ENCODE peak calls at places on chromosome 10, in five cellular contexts. T, P, X, W and D are unnamed samples.

GRCh38 chr10:126738001-126738400 is 67.5 kb upstream of the C10orf90 start:
- DNase-seq in W (no peak), X (no peak), P (no peak), T (no peak), D (no peak)

GRCh38 chr10:6033954-6034353 is 28.2 kb downstream of the IL2RA start:
- DNase-seq in W (no peak), T (no peak), P (no peak), X (no peak), D (no peak)

GRCh38 chr10:79156334-79157274 is 87.8 kb downstream of the ZMIZ1 start:
- DNase-seq in W (no peak), X (no peak), P (no peak), T (no peak), D (no peak)

GRCh38 chr10:130357951-130358350 is 221.8 kb downstream of the GLRX3 start:
- DNase-seq in X (no peak), T (no peak), W (no peak), P (no peak), D (no peak)

GRCh38 chr10:1127629-1128028 is 71.4 kb downstream of the WDR37 start:
- DNase-seq in W (no peak), T (no peak), X (no peak), P (no peak), D (no peak)

GRCh38 chr10:114043532-114044250 is at the start of gene ADRB1:
- DNase-seq in W (peak; percentile 95), P (peak; percentile 93), X (no peak), T (peak; percentile 88), D (peak; percentile 18)

GRCh38 chr10:60288291-60288690 is 101.4 kb downstream of the ANK3 start:
- DNase-seq in P (no peak), X (no peak), T (no peak), W (no peak), D (no peak)

GRCh38 chr10:73404690-73405089 is 9.2 kb downstream of the ANXA7 start:
- DNase-seq in T (no peak), W (no peak), P (no peak), X (no peak), D (no peak)

GRCh38 chr10:100775346-100775745 is 30.0 kb downstream of the PAX2 start:
- DNase-seq in P (no peak), W (no peak), T (no peak), X (no peak), D (no peak)

GRCh38 chr10:109324721-109325120 is 598.6 kb downstream of the XPNPEP1 start:
- DNase-seq in W (no peak), X (no peak), T (no peak), P (no peak), D (no peak)

GRCh38 chr10:34739915-34740314 is 75.2 kb downstream of the PARD3 start:
- DNase-seq in P (no peak), T (no peak), W (peak; percentile 68), X (no peak), D (no peak)

GRCh38 chr10:53601260-53601875 is 828.8 kb upstream of the MBL2 start:
- DNase-seq in P (no peak), W (no peak), T (peak; percentile 40), X (no peak), D (no peak)

GRCh38 chr10:100899181-100899580 is 13.6 kb upstream of the SLF2 start:
- DNase-seq in X (no peak), W (no peak), P (no peak), T (no peak), D (no peak)

GRCh38 chr10:70940834-70941568 is 52.6 kb upstream of the PCBD1 start:
- DNase-seq in W (no peak), T (no peak), X (no peak), P (peak; percentile 90), D (no peak)

GRCh38 chr10:114437456-114438292 is 33.4 kb upstream of the AFAP1L2 start:
- DNase-seq in P (no peak), W (no peak), X (no peak), T (peak; percentile 41), D (no peak)

DNA sequence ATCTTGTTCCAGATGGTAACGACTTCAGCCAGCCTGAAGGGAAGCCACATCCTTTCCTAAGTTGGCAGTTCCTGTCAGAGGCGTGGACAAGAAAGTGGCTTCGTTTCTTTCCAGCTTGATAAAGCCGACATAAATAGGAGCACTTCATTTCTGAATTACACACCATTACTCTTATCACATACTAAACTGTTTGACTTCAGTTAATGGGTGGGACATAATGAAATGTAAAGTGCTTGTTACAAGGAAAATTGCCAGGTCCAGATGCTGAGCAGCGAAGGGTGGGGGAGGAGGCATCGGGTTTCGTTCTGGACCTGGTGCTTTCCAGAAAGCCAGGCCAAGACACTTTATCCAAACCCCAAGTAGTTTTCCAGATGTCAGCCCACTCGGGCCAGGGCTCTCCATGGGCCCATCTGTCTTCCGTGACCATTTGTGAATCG is 90.0 kb downstream of the TACC2 start:
- DNase-seq in T (no peak), X (no peak), P (no peak), W (no peak), D (no peak)
- H3K27ac ChIP-seq in T (no peak overlapping the region), X (no peak overlapping the region), P (no peak overlapping the region), W (no peak overlapping the region), D (no peak overlapping the region)

DNA sequence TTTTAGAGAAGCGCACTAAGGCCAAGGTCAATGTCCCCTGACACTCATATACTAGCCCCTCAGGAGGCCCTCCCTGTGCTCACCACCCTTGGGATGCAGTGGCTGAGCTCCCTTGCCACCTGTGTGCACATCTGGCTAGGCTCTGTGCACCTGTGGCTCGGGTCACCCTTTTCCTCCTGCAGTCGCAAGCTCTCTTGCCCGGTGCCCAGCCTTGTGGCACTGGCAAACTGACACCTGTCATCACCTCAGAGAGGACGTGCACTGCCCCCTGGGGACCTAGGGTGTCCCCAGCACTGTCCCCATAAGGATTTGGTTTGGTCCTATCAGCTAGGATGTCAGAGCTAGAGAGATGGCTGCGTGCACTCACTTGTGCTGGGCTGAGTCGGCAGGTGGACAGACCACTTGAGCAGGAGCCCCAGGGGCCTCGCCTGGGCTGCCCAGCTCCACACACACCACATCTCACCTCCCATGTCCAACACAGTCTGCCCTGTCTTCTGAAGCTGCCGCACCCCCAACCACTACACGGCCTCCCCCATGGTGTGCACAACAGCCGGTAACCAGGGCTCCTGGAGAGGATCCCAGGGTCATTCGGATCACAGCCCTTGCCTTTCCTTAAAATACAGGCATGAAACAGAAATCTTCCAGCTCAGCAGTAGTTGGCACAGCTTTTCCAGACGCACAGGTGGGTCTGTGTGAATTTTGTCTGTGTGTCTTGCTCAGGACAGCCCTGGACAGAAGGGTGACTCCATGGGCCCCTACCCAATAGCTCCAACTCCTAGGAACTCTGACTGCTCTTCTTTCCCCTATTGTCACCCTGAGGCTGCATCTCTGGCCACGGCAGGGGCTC is 111.0 kb downstream of the GRID1 start:
- DNase-seq in P (no peak), T (no peak), X (no peak), W (peak; percentile 50), D (no peak)
- H3K27ac ChIP-seq in P (no peak overlapping the region), T (no peak overlapping the region), X (no peak overlapping the region), W (no peak overlapping the region), D (no peak overlapping the region)

DNA sequence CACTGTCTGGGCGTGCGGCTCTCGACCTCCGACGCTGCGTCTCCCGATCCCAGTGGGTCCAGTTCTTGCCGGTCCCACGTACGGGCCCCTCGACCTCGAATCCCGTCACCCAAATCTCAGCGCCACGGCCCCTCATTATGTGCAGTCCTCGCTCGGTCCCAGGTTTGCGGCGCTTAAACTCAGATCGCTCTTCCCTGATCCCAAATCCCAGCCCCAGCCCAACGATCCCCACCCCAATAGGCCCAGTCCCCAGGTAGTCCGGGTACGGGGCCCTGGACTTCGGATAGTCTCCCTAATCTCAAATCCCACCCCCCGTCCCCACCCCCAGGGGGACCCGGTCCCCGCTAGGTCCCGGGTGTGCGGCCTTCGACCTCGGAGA is 666 bp downstream of the HNRNPF start:
- DNase-seq in T (no peak), X (no peak), P (no peak), W (no peak), D (no peak)
- H3K27ac ChIP-seq in T (peak overlapping the region; percentile 95), X (peak overlapping the region; percentile 100), P (peak overlapping the region; percentile 95), W (peak overlapping the region; percentile 99), D (peak overlapping the region; percentile 100)

GRCh38 chr10:104080762-104081161 is 4.9 kb downstream of the COL17A1 start:
- DNase-seq in P (no peak), T (peak; percentile 59), X (peak; percentile 11), W (no peak), D (peak; percentile 12)

GRCh38 chr10:104077282-104078151 is 8.2 kb downstream of the COL17A1 start:
- DNase-seq in X (no peak), P (no peak), W (no peak), T (no peak), D (no peak)

GRCh38 chr10:104074505-104074904 is 11.2 kb downstream of the COL17A1 start:
- DNase-seq in X (no peak), W (no peak), T (no peak), P (no peak), D (no peak)

GRCh38 chr10:104072786-104073185 is 12.9 kb downstream of the COL17A1 start:
- DNase-seq in X (no peak), P (no peak), W (no peak), T (no peak), D (no peak)

DNA sequence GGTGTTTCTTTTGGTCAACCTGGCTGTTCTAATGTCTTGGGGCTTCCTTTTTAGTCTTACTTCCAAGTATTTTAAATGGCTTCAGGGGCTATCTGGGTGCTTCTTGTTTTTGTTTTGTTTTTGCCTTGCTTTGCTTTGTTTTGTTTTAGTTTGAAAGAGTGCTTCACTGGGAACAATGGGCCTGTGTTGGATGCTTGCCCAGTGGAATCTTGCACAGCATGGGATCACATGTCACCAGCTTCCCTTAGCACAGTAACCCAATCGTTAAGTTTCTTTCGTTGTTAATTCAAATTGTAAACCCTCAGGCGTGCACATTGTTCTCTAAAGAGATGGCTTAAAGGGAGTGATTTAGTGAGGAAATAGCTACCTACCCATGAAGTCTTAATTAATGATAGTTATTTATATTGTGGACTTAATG is 8.9 kb downstream of the COL17A1 start:
- DNase-seq in W (no peak), X (no peak), T (no peak), P (no peak), D (no peak)
- H3K27ac ChIP-seq in W (no peak overlapping the region), X (no peak overlapping the region), T (no peak overlapping the region), P (no peak overlapping the region), D (no peak overlapping the region)

GRCh38 chr10:4590807-4591206 is 235.2 kb upstream of the AKR1E2 start:
- DNase-seq in P (no peak), X (no peak), T (no peak), W (no peak), D (no peak)
- H3K27ac ChIP-seq in P (no peak overlapping the region), X (no peak overlapping the region), T (no peak overlapping the region), W (no peak overlapping the region), D (no peak overlapping the region)

GRCh38 chr10:3265081-3265480 is 92.5 kb upstream of the PITRM1 start:
- DNase-seq in X (no peak), T (no peak), P (no peak), W (no peak), D (no peak)
- H3K27ac ChIP-seq in X (no peak overlapping the region), T (no peak overlapping the region), P (peak overlapping the region; percentile 25), W (no peak overlapping the region), D (no peak overlapping the region)

GRCh38 chr10:98456043-98456570 is 9.4 kb upstream of the HPS1 start:
- DNase-seq in T (no peak), P (no peak), X (no peak), W (no peak), D (no peak)
- H3K27ac ChIP-seq in T (no peak overlapping the region), P (no peak overlapping the region), X (no peak overlapping the region), W (no peak overlapping the region), D (no peak overlapping the region)

GRCh38 chr10:101968910-101969321 is 87.1 kb downstream of the ARMH3 start:
- DNase-seq in W (no peak), P (no peak), T (no peak), X (no peak), D (no peak)
- H3K27ac ChIP-seq in W (no peak overlapping the region), P (no peak overlapping the region), T (no peak overlapping the region), X (no peak overlapping the region), D (peak overlapping the region; percentile 14)